ENCODE peak calls at places on chromosomes 2 and 18, in six cellular contexts. J is GM12892, A is spleen, H is prostate gland, B is GM12891, T is breast epithelium. I is an unnamed sample.

GRCh38 chr2:27095745-27096651 is 9.4 kb downstream of the KHK start:
- DNase-seq in B (peak), T (no peak), J (peak), H (peak), A (peak), I (peak)

GRCh38 chr2:164145093-164145987 is 409.5 kb upstream of the FIGN start:
- DNase-seq in B (no peak), A (no peak), H (no peak), J (no peak), T (no peak), I (no peak)

GRCh38 chr2:165872101-165872791 is 78.2 kb upstream of the GALNT3 start:
- DNase-seq in B (no peak), J (no peak), H (no peak), T (no peak), A (no peak), I (no peak)

GRCh38 chr2:151097930-151098329 is 163.7 kb downstream of the RBM43 start:
- DNase-seq in T (no peak), B (no peak), H (no peak), A (no peak), J (no peak), I (no peak)

GRCh38 chr2:37838541-37839167 is 86.4 kb upstream of the RMDN2 start:
- DNase-seq in H (no peak), A (no peak), B (no peak), T (no peak), J (no peak), I (no peak)

GRCh38 chr2:1677833-1678165 is 66.5 kb downstream of the PXDN start:
- DNase-seq in J (no peak), A (no peak), B (no peak), H (no peak), T (no peak), I (no peak)

GRCh38 chr2:159891917-159892691 is 94.1 kb upstream of the CD302 start:
- DNase-seq in B (no peak), T (no peak), H (no peak), A (no peak), J (no peak), I (no peak)

GRCh38 chr2:210502997-210503621 is 26.6 kb upstream of the LANCL1 start:
- DNase-seq in B (no peak), A (peak), H (no peak), J (peak), T (no peak), I (no peak)

GRCh38 chr2:154368148-154368547 is 330.3 kb upstream of the KCNJ3 start:
- DNase-seq in T (no peak), H (no peak), B (no peak), J (no peak), A (no peak), I (no peak)

GRCh38 chr2:206642075-206643025 is at the start of gene FAM237A:
- DNase-seq in H (no peak), B (peak), T (no peak), A (no peak), J (no peak), I (no peak)

GRCh38 chr2:208254118-208254870 is 577 bp downstream of the IDH1 start:
- DNase-seq in J (peak), T (peak), H (peak), B (peak), A (peak), I (peak)
- TF ChIP-seq POLR2AphosphoS5 in J (no peak), T (peak), H (peak), B (no peak), A (peak), I (no peak)

DNA sequence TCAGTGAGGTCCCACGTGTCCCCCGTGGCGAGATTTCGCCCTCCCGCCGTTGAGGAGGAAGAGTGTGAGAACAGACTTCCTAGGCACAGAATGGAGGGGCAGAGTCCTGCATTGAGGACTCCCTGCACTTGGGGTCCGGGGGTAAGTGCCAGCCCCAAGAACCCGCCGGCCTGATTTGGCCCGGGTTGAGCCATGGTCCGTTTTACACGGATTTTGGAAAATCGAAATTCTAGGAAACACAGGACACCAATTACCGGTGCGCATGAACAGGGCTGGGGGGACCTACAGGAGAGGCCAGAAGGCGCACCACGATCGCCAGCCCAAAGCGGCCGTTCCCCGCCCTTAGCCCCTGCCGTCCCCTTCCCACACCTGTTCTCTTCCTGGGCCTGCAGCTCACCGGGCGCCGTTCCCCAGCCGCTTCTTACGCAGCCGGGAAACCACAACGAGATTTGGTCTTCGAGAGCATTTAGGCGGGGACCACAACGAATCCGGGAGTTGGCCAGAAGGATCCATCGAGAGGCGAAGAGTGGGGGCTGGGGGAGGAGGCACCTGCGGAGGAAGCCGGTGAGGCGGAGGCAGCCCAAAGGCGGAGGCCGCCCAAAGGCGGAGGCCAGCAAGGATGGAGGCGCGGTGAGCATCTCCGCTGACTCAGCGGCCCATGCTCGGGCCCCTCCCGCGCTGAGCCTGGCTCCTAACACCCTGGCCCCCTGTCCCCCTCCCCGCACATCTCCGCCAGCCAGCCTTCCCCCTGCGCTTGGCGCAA is 464 bp upstream of the TLX2 start:
- DNase-seq in A (peak), J (no peak), T (no peak), B (no peak), H (no peak), I (no peak)
- TF ChIP-seq POLR2AphosphoS5 in A (peak), J (no peak), T (peak), B (no peak), H (peak), I (peak)

GRCh38 chr18:50654211-50654610 is 94.3 kb downstream of the MAPK4 start:
- DNase-seq in H (no peak), J (no peak), B (no peak), T (no peak), A (no peak), I (no peak)

GRCh38 chr18:50656841-50657470 is 97.1 kb downstream of the MAPK4 start:
- DNase-seq in B (no peak), J (no peak), T (no peak), H (no peak), A (no peak), I (no peak)

GRCh38 chr18:50656396-50656795 is 96.5 kb downstream of the MAPK4 start:
- DNase-seq in A (no peak), H (no peak), T (no peak), J (no peak), B (no peak), I (no peak)

GRCh38 chr18:50653402-50654093 is 93.7 kb downstream of the MAPK4 start:
- DNase-seq in B (no peak), H (no peak), T (no peak), A (no peak), J (no peak), I (no peak)

GRCh38 chr18:50654658-50655550 is 95.0 kb downstream of the MAPK4 start:
- DNase-seq in H (no peak), A (no peak), B (no peak), T (no peak), J (no peak), I (peak)
- TF ChIP-seq POLR2AphosphoS5 in H (peak), A (no peak), B (no peak), T (no peak), J (no peak), I (no peak)

DNA sequence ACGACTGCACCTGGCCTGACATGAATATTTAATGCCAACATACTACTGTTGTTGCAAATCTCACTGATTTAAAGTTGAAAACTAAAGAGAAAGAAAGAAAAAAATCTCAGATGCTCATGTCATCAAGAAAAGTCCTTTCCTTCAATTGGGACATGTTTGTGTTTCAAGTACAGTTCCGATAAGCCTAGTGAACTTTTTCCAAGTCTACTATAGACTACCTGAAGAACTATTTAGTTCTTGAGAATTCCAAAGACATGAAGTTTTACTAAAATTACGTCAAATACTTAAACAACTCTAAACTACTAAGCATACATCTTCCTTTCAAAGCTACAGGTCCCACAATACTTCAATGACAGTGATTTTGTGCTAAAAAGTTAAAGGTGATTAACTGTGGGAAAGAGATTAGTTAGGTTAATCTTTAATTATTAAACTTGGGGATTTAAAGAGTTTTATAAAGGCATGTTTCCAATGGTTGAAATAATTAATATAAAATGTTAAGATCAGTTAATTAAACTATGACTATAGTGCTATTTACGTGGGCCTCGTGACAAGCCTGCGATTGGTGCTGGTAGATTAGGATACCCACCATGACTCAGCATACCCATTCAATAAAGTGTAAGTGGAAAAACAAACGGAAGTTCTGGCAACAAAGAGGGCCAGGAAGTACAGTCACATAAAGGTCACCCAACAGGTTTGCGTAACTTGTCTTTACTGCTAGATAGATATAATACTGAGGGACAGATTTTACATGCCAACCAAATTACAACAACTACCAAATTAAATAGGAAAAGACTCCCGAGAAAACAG is 55.5 kb downstream of the SEPTIN10 start:
- DNase-seq in J (no peak), H (peak), T (no peak), B (no peak), A (no peak), I (no peak)
- TF ChIP-seq POLR2AphosphoS5 in J (no peak), H (peak), T (no peak), B (no peak), A (no peak), I (peak)

GRCh38 chr2:120736955-120737801 is 1.5 kb downstream of the GLI2 start:
- DNase-seq in T (no peak), H (peak), A (peak), J (no peak), B (no peak), I (peak)

GRCh38 chr2:120736202-120736954 is 710 bp downstream of the GLI2 start:
- DNase-seq in B (no peak), H (no peak), T (no peak), J (no peak), A (peak), I (peak)

GRCh38 chr2:120737802-120738516 is 2.3 kb downstream of the GLI2 start:
- DNase-seq in A (peak), B (no peak), H (peak), J (no peak), T (no peak), I (no peak)

GRCh38 chr2:120734930-120735611 is 597 bp upstream of the GLI2 start:
- DNase-seq in J (no peak), T (no peak), B (no peak), A (peak), H (no peak), I (peak)

DNA sequence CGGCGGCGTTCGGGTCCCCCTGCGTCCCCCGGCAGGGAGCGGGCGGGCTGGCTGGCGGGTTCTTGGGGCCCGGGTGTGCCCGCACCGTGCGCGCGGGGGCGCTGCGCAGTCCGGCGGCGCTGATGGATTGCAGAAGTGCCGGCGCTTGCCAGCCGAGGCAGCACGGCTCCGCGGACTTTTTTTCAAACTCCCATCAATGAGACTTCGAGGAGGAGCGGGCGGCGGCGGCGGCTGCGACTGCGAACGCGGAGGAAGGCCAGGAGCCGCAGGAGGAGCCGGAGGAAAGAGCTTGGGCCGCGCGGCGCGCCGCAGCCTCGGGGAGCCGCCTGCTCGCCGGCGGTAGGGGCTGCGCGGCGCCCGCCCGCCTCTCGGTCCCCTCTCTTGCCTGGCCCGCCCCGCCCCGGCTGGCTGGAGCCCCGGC is at the start of gene GLI2:
- DNase-seq in T (no peak), J (no peak), A (peak), B (peak), H (peak), I (peak)
- TF ChIP-seq POLR2AphosphoS5 in T (no peak), J (no peak), A (peak), B (no peak), H (no peak), I (no peak)

I was measured in upper lobe of left lung.